ENCODE peak calls at places on chromosomes 6 and 20, in four cellular contexts. One of them, this sample, is unnamed.

GRCh38 chr20:25278636-25279361 is 30.9 kb downstream of the PYGB start:
- DNase-seq in Caco-2: peak; percentile 29
- DNase-seq in IMR-90: no peak
- DNase-seq in stomach: peak; percentile 21
- DNase-seq in this sample: peak; percentile 14

GRCh38 chr6:40962241-40962640 is 76.8 kb downstream of the UNC5CL start:
- DNase-seq in IMR-90: peak; percentile 95
- DNase-seq in Caco-2: no peak
- DNase-seq in stomach: no peak
- DNase-seq in this sample: no peak

GRCh38 chr20:63108247-63108646 is 101.5 kb upstream of the BHLHE23 start:
- DNase-seq in stomach: no peak
- DNase-seq in Caco-2: peak; percentile 27
- DNase-seq in IMR-90: no peak
- DNase-seq in this sample: no peak

GRCh38 chr6:35419961-35420360 is 32.2 kb upstream of the FANCE start:
- DNase-seq in IMR-90: no peak
- DNase-seq in Caco-2: no peak
- DNase-seq in stomach: no peak
- DNase-seq in this sample: no peak

GRCh38 chr20:44187763-44188709 is 1.0 kb upstream of the JPH2 start:
- DNase-seq in IMR-90: peak; percentile 32
- DNase-seq in Caco-2: peak; percentile 51
- DNase-seq in stomach: no peak
- DNase-seq in this sample: no peak

GRCh38 chr6:37354526-37355384 is 972 bp downstream of the RNF8 start:
- DNase-seq in IMR-90: peak; percentile 17
- DNase-seq in Caco-2: no peak
- DNase-seq in stomach: peak; percentile 36
- DNase-seq in this sample: no peak

GRCh38 chr20:53331151-53331973 is 262.3 kb downstream of the ZNF217 start:
- DNase-seq in IMR-90: no peak
- DNase-seq in stomach: no peak
- DNase-seq in Caco-2: peak; percentile 54
- DNase-seq in this sample: no peak

GRCh38 chr20:15076785-15077184 is 739.4 kb upstream of the FLRT3 start:
- DNase-seq in Caco-2: no peak
- DNase-seq in IMR-90: no peak
- DNase-seq in stomach: no peak
- DNase-seq in this sample: no peak

GRCh38 chr6:155120034-155120433 is 124.9 kb downstream of the TIAM2 start:
- DNase-seq in Caco-2: peak; percentile 52
- DNase-seq in IMR-90: no peak
- DNase-seq in stomach: no peak
- DNase-seq in this sample: no peak

GRCh38 chr6:123604067-123604466 is 32.7 kb downstream of the TRDN start:
- DNase-seq in stomach: no peak
- DNase-seq in IMR-90: no peak
- DNase-seq in Caco-2: no peak
- DNase-seq in this sample: no peak

GRCh38 chr6:3022765-3023662 is 23.3 kb downstream of the NQO2 start:
- DNase-seq in stomach: no peak
- DNase-seq in Caco-2: no peak
- DNase-seq in IMR-90: no peak
- DNase-seq in this sample: peak; percentile 54

GRCh38 chr6:56848105-56848504 is 106.8 kb upstream of the BEND6 start:
- DNase-seq in Caco-2: no peak
- DNase-seq in IMR-90: no peak
- DNase-seq in stomach: no peak
- DNase-seq in this sample: no peak

GRCh38 chr20:58698741-58699141 is 6.1 kb downstream of the NPEPL1 start:
- DNase-seq in IMR-90: no peak
- DNase-seq in Caco-2: no peak
- DNase-seq in stomach: no peak
- DNase-seq in this sample: peak; percentile 34

GRCh38 chr6:89023591-89024441 is 56.7 kb upstream of the PNRC1 start:
- DNase-seq in stomach: no peak
- DNase-seq in IMR-90: no peak
- DNase-seq in Caco-2: no peak
- DNase-seq in this sample: no peak

GRCh38 chr6:167392631-167393301 is 67.9 kb downstream of the TTLL2 start:
- DNase-seq in stomach: no peak
- DNase-seq in IMR-90: no peak
- DNase-seq in Caco-2: no peak
- DNase-seq in this sample: no peak

GRCh38 chr6:111572216-111572706 is 33.4 kb downstream of the TRAF3IP2 start:
- DNase-seq in stomach: no peak
- DNase-seq in Caco-2: no peak
- DNase-seq in IMR-90: no peak
- DNase-seq in this sample: no peak

GRCh38 chr6:43644940-43645612 is at the start of gene RSPH9:
- DNase-seq in stomach: peak; percentile 63
- DNase-seq in IMR-90: peak; percentile 44
- DNase-seq in Caco-2: no peak
- DNase-seq in this sample: peak; percentile 88

GRCh38 chr20:62982124-62983075 is 24.4 kb downstream of the BHLHE23 start:
- DNase-seq in IMR-90: no peak
- DNase-seq in Caco-2: no peak
- DNase-seq in stomach: no peak
- DNase-seq in this sample: no peak

GRCh38 chr6:88166901-88167624 is 916 bp upstream of the CNR1 start:
- DNase-seq in stomach: no peak
- DNase-seq in Caco-2: no peak
- DNase-seq in IMR-90: no peak
- DNase-seq in this sample: peak; percentile 71

GRCh38 chr6:136775548-136775947 is 16.7 kb downstream of the MAP3K5 start:
- DNase-seq in stomach: no peak
- DNase-seq in IMR-90: no peak
- DNase-seq in Caco-2: no peak
- DNase-seq in this sample: no peak

GRCh38 chr6:7624781-7625710 is 35.0 kb downstream of the SNRNP48 start:
- DNase-seq in IMR-90: no peak
- DNase-seq in Caco-2: no peak
- DNase-seq in stomach: no peak
- DNase-seq in this sample: no peak

GRCh38 chr6:113672691-113673149 is 184.4 kb upstream of the MARCKS start:
- DNase-seq in stomach: peak; percentile 45
- DNase-seq in IMR-90: peak; percentile 37
- DNase-seq in Caco-2: no peak
- DNase-seq in this sample: no peak

GRCh38 chr6:99080191-99080590 is 132.4 kb upstream of the FBXL4 start:
- DNase-seq in IMR-90: no peak
- DNase-seq in Caco-2: no peak
- DNase-seq in stomach: no peak
- DNase-seq in this sample: no peak

GRCh38 chr20:5719861-5720401 is 30.3 kb upstream of the SHLD1 start:
- DNase-seq in IMR-90: peak; percentile 65
- DNase-seq in Caco-2: no peak
- DNase-seq in stomach: no peak
- DNase-seq in this sample: no peak

GRCh38 chr20:24667689-24668383 is 198.4 kb downstream of the SYNDIG1 start:
- DNase-seq in IMR-90: no peak
- DNase-seq in Caco-2: peak; percentile 9
- DNase-seq in stomach: no peak
- DNase-seq in this sample: peak; percentile 40

GRCh38 chr6:4323322-4323721 is 187.9 kb upstream of the ECI2 start:
- DNase-seq in Caco-2: no peak
- DNase-seq in IMR-90: no peak
- DNase-seq in stomach: no peak
- DNase-seq in this sample: no peak

DNA sequence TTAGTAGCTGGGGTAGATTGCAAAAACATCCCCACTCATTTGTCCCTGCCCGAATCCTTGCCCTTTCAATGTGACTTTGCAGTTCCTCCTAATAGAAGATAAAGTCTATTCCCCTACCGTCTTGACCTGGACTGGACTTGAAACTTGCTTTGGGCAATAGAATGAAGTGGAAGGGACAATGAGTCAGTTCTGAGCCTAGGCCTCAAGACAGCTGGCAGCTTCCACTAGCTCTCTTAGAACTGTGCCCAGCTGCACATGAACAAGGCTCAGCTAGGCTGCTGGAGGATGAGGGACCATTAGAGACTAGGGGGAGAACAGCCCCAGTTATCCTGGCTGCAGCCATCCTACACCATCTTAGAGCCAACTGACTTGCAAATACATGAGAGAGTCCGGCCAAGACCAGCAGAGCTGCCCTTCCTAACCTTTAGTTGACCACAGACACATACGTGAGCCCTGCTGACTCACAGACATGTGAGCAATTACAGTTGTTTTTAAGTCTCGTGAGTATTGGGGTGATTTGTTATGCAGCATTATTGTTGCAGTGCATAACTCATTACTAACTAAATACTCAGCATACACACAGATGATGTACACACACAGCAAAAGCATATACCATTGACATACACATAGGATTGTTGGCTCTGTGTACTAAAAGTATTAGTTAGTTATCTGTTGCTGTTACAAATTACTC is 105.5 kb downstream of the DHX35 start:
- DNase-seq in stomach: no peak
- DNase-seq in IMR-90: peak; percentile 64
- DNase-seq in Caco-2: no peak
- DNase-seq in this sample: no peak
- H3K4me1 ChIP-seq in stomach: no peaks in the 10 kb centered on the region
- H3K4me1 ChIP-seq in IMR-90: no peaks in the 10 kb centered on the region
- H3K4me1 ChIP-seq in Caco-2: no peaks in the 10 kb centered on the region
- H3K4me1 ChIP-seq in this sample: no peaks in the 10 kb centered on the region

DNA sequence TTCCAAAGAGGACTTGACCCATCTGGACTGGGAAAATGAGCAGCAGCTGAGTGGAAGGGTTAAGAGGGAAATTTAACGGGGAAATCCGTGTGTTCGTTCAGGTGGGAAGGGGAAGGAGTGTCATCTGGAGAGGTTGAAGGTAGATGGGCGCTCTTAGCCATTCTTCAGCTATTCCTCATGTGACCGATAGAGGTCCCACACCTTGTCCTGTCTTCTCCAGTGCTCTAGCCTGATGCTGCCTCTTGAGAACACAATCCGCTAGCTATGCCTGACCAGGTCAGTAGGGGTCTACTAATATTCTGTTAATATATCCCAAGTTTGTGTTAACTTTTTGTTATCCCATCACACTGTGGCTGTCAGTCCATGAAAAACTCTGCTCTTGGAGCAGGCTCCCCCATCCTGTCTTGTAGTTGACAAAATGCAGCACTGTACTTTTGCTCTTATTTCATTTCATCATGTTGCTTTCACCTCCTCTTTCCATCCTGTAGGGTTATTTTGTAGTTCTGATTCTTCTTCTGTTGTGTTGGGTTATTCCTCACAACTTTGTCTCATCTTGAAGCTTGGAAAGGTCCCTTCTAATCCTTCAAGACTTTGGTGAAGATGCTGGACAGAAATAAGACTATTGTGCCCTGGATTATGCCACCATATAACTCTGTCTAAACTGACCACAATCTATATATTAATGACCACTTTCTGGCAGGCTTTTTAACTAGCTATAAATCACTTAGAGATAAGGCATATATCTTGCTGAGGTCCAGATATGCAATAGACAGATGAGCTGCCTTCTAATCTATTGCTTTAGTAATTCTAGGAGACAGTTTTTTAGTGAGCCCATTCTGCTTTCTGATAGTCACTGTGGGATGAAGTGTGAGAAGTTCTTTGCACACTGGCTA is 123.4 kb upstream of the SUPT3H start:
- DNase-seq in stomach: no peak
- DNase-seq in IMR-90: no peak
- DNase-seq in Caco-2: peak; percentile 43
- DNase-seq in this sample: no peak
- TF ChIP-seq CTCF in stomach: no peak
- TF ChIP-seq CTCF in IMR-90: no peak
- TF ChIP-seq CTCF in Caco-2: no peak
- TF ChIP-seq CTCF in this sample: no peak

GRCh38 chr6:90217621-90218496 is 78.8 kb downstream of the BACH2 start:
- DNase-seq in Caco-2: peak; percentile 54
- DNase-seq in IMR-90: no peak
- DNase-seq in stomach: peak; percentile 56
- DNase-seq in this sample: peak; percentile 50

GRCh38 chr6:90216081-90216977 is 80.3 kb downstream of the BACH2 start:
- DNase-seq in stomach: no peak
- DNase-seq in Caco-2: no peak
- DNase-seq in IMR-90: peak; percentile 35
- DNase-seq in this sample: no peak

GRCh38 chr6:90214966-90215365 is 81.7 kb downstream of the BACH2 start:
- DNase-seq in IMR-90: no peak
- DNase-seq in Caco-2: no peak
- DNase-seq in stomach: no peak
- DNase-seq in this sample: no peak

GRCh38 chr6:90212274-90212673 is 84.4 kb downstream of the BACH2 start:
- DNase-seq in stomach: no peak
- DNase-seq in IMR-90: no peak
- DNase-seq in Caco-2: no peak
- DNase-seq in this sample: no peak

GRCh38 chr6:90214461-90214860 is 82.2 kb downstream of the BACH2 start:
- DNase-seq in Caco-2: no peak
- DNase-seq in stomach: no peak
- DNase-seq in IMR-90: no peak
- DNase-seq in this sample: no peak
- H3K4me1 ChIP-seq in Caco-2: peaks cover 32% of the 10 kb centered on the region
- H3K4me1 ChIP-seq in stomach: peaks cover 37% of the 10 kb centered on the region
- H3K4me1 ChIP-seq in IMR-90: peaks cover 16% of the 10 kb centered on the region
- H3K4me1 ChIP-seq in this sample: peaks cover 7% of the 10 kb centered on the region

DNA sequence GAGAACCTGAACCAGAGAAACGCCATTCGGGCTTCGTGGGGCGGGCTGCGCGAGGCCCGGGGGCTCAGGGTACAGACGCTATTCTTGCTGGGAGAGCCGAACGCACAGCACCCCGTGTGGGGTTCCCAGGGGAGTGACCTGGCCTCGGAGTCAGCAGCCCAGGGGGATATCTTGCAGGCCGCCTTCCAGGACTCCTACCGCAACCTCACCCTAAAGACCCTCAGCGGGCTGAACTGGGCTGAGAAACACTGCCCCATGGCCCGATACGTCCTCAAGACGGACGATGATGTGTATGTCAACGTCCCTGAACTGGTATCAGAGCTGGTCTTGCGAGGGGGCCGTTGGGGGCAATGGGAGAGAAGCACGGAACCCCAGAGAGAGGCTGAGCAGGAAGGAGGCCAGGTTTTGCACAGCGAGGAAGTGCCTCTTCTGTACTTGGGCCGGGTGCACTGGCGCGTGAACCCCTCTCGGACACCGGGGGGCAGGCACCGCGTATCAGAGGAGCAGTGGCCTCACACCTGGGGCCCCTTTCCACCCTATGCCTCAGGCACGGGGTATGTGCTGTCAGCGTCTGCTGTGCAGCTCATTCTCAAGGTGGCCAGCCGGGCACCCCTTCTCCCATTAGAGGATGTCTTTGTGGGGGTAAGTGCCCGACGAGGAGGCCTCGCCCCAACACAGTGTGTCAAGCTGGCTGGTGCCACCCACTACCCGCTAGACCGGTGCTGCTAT is 904 bp downstream of the B3GALT4 start:
- DNase-seq in IMR-90: no peak
- DNase-seq in Caco-2: peak; percentile 68
- DNase-seq in stomach: no peak
- DNase-seq in this sample: peak; percentile 79
- TF ChIP-seq CTCF in IMR-90: peak; percentile 11
- TF ChIP-seq CTCF in Caco-2: peak; percentile 13
- TF ChIP-seq CTCF in stomach: no peak
- TF ChIP-seq CTCF in this sample: no peak

This sample was measured in Peyer's patch.